ENCODE peak calls at places on chromosomes 16 and 17, in five cellular contexts. One of them, this sample, is unnamed.
A peak's percentile ranks its signal among the peaks of the same experiment; 100 is the strongest.

GRCh38 chr17:14775761-14776492 is 475.0 kb downstream of the HS3ST3B1 start:
- DNase-seq in GM13977: no peak
- DNase-seq in GM23338: no peak
- DNase-seq in endodermal cell: no peak
- DNase-seq in H9: no peak
- DNase-seq in this sample: no peak

GRCh38 chr17:74045608-74046007 is 157.9 kb upstream of the RPL38 start:
- DNase-seq in GM13977: no peak
- DNase-seq in GM23338: no peak
- DNase-seq in endodermal cell: peak; percentile 71
- DNase-seq in H9: peak; percentile 59
- DNase-seq in this sample: no peak

GRCh38 chr17:81921531-81921862 is 3.5 kb upstream of the SIRT7 start:
- DNase-seq in GM13977: no peak
- DNase-seq in GM23338: no peak
- DNase-seq in endodermal cell: no peak
- DNase-seq in H9: no peak
- DNase-seq in this sample: no peak

GRCh38 chr17:13635951-13636350 is 34.2 kb upstream of the HS3ST3A1 start:
- DNase-seq in GM13977: no peak
- DNase-seq in GM23338: no peak
- DNase-seq in endodermal cell: no peak
- DNase-seq in H9: no peak
- DNase-seq in this sample: no peak

GRCh38 chr17:12709063-12709462 is 43.4 kb downstream of the MYOCD start:
- DNase-seq in GM13977: no peak
- DNase-seq in GM23338: no peak
- DNase-seq in endodermal cell: no peak
- DNase-seq in H9: no peak
- DNase-seq in this sample: no peak

GRCh38 chr17:7296189-7296861 is 1.9 kb upstream of the YBX2 start:
- DNase-seq in GM13977: peak; percentile 89
- DNase-seq in GM23338: peak; percentile 94
- DNase-seq in endodermal cell: peak; percentile 98
- DNase-seq in H9: peak; percentile 96
- DNase-seq in this sample: peak; percentile 70

GRCh38 chr17:21263351-21263750 is 10.1 kb upstream of the NATD1 start:
- DNase-seq in GM13977: no peak
- DNase-seq in GM23338: no peak
- DNase-seq in endodermal cell: no peak
- DNase-seq in H9: no peak
- DNase-seq in this sample: no peak

GRCh38 chr17:45325810-45326209 is 9.0 kb upstream of the MAP3K14 start:
- DNase-seq in GM13977: no peak
- DNase-seq in GM23338: no peak
- DNase-seq in endodermal cell: peak; percentile 34
- DNase-seq in H9: peak; percentile 23
- DNase-seq in this sample: no peak

GRCh38 chr17:1360975-1361374 is 39.0 kb downstream of the YWHAE start:
- DNase-seq in GM13977: no peak
- DNase-seq in GM23338: peak; percentile 15
- DNase-seq in endodermal cell: no peak
- DNase-seq in H9: no peak
- DNase-seq in this sample: peak; percentile 48

GRCh38 chr17:59428896-59429460 is 97.5 kb downstream of the YPEL2 start:
- DNase-seq in GM13977: no peak
- DNase-seq in GM23338: no peak
- DNase-seq in endodermal cell: no peak
- DNase-seq in H9: no peak
- DNase-seq in this sample: no peak

GRCh38 chr17:77571562-77571981 is 386.9 kb upstream of the TNRC6C start:
- DNase-seq in GM13977: no peak
- DNase-seq in GM23338: no peak
- DNase-seq in endodermal cell: no peak
- DNase-seq in H9: no peak
- DNase-seq in this sample: peak; percentile 45

GRCh38 chr16:87715658-87716057 is 50.1 kb downstream of the KLHDC4 start:
- DNase-seq in GM13977: no peak
- DNase-seq in GM23338: no peak
- DNase-seq in endodermal cell: no peak
- DNase-seq in H9: no peak
- DNase-seq in this sample: no peak

GRCh38 chr16:13039526-13039925 is 138.1 kb downstream of the SHISA9 start:
- DNase-seq in GM13977: no peak
- DNase-seq in GM23338: no peak
- DNase-seq in endodermal cell: no peak
- DNase-seq in H9: no peak
- DNase-seq in this sample: no peak
- TF ChIP-seq CTCF in GM13977: no peak
- TF ChIP-seq CTCF in GM23338: no peak
- TF ChIP-seq CTCF in endodermal cell: no peak
- TF ChIP-seq CTCF in H9: no peak
- TF ChIP-seq CTCF in this sample: no peak

DNA sequence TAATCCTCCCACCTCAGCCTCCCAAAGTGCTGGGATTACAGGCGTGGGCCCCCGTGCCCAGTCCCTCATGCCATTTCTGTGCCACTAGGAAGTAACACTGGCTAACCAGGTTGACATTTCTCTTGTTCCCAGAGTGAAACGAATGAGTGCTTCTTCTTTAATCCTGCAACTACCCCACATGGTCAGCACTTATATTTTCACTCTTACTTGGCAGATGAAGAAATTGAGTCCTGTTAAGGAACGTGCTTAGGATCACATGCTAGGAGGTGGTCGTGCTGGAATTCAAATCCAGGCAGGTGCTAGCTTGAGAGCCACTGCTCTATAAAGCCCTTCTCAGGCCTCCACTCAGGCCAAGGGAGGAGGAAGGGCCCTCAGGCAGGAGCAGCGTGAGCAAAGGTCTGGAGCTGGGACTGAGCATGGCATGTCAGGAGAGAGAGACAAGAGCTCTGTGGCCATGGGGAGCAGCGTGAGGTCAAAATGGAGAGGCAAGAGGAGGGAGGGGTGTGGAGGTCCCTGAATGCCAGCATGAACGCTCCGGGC is 18.5 kb upstream of the RMI2 start:
- DNase-seq in GM13977: no peak
- DNase-seq in GM23338: no peak
- DNase-seq in endodermal cell: no peak
- DNase-seq in H9: no peak
- DNase-seq in this sample: no peak
- TF ChIP-seq CTCF in GM13977: peak; percentile 9
- TF ChIP-seq CTCF in GM23338: no peak
- TF ChIP-seq CTCF in endodermal cell: no peak
- TF ChIP-seq CTCF in H9: no peak
- TF ChIP-seq CTCF in this sample: no peak

DNA sequence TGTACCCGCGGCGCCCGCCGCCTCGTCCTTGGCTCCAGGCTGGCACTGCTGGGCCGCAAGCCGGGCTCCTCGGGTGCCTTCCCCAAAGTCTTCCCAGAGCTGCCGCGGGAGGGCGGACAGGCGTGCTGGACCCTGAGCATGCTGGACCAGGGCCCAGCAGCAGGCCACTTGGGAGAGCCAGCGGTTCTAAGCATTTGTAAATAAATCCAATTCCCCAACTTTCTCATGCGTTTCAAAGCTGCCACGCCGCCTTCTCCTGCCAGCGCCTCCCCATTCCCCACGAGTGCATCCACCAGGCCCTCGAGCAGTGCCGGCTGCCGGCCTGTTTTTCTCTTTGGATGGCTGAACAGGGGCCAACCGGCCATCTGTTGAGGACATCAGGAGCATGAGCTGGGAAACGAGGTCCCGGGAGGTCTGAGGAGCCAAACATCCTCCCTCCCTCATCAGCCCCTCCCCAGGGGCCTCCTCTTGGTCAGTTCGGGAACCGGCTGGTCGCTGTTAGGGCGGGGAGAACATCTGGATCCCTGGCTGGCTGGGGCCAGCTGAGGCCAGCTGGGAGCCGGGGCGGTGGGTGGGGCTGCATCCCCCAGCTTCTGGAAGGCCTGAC is 20.6 kb upstream of the PABPN1L start:
- DNase-seq in GM13977: no peak
- DNase-seq in GM23338: no peak
- DNase-seq in endodermal cell: no peak
- DNase-seq in H9: no peak
- DNase-seq in this sample: no peak
- TF ChIP-seq CTCF in GM13977: no peak
- TF ChIP-seq CTCF in GM23338: no peak
- TF ChIP-seq CTCF in endodermal cell: no peak
- TF ChIP-seq CTCF in H9: no peak
- TF ChIP-seq CTCF in this sample: no peak

DNA sequence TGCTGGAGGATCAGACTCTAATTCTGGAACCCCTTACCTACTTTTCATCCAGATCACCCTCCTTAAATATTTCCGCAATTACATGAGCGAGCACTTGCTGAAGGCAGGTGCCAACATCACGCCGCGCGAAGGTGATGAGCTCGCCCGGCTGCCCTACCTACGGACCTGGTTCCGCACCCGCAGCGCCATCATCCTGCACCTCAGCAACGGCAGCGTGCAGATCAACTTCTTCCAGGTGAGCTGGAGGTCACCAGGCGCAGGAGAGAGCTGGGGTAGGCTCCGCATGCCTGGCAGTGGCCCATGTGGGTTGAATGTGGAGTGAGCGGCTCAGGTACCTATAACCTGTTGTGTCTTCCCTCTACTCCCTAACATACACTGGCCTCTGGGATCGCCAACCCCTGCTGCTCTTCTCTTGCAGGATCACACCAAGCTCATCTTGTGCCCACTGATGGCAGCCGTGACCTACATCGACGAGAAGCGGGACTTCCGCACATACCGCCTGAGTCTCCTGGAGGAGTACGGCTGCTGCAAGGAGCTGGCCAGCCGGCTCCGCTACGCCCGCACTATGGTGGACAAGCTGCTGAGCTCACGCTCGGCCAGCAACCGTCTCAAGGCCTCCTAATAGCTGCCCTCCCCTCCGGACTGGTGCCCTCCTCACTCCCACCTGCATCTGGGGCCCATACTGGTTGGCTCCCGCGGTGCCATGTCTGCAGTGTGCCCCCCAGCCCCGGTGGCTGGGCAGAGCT is 10.9 kb downstream of the PLK1 start:
- DNase-seq in GM13977: no peak
- DNase-seq in GM23338: no peak
- DNase-seq in endodermal cell: no peak
- DNase-seq in H9: no peak
- DNase-seq in this sample: no peak
- TF ChIP-seq CTCF in GM13977: no peak
- TF ChIP-seq CTCF in GM23338: no peak
- TF ChIP-seq CTCF in endodermal cell: no peak
- TF ChIP-seq CTCF in H9: no peak
- TF ChIP-seq CTCF in this sample: no peak

GRCh38 chr16:35533683-35534082 is 2074.3 kb downstream of the TP53TG3F start:
- DNase-seq in GM13977: no peak
- DNase-seq in GM23338: no peak
- DNase-seq in endodermal cell: no peak
- DNase-seq in H9: no peak
- DNase-seq in this sample: no peak
- TF ChIP-seq CTCF in GM13977: no peak
- TF ChIP-seq CTCF in GM23338: no peak
- TF ChIP-seq CTCF in endodermal cell: no peak
- TF ChIP-seq CTCF in H9: no peak
- TF ChIP-seq CTCF in this sample: no peak

GRCh38 chr16:82936941-82937551 is 310.3 kb downstream of the CDH13 start:
- DNase-seq in GM13977: no peak
- DNase-seq in GM23338: no peak
- DNase-seq in endodermal cell: no peak
- DNase-seq in H9: no peak
- DNase-seq in this sample: no peak

GRCh38 chr16:82938108-82938507 is 311.3 kb downstream of the CDH13 start:
- DNase-seq in GM13977: no peak
- DNase-seq in GM23338: no peak
- DNase-seq in endodermal cell: peak; percentile 58
- DNase-seq in H9: no peak
- DNase-seq in this sample: no peak

DNA sequence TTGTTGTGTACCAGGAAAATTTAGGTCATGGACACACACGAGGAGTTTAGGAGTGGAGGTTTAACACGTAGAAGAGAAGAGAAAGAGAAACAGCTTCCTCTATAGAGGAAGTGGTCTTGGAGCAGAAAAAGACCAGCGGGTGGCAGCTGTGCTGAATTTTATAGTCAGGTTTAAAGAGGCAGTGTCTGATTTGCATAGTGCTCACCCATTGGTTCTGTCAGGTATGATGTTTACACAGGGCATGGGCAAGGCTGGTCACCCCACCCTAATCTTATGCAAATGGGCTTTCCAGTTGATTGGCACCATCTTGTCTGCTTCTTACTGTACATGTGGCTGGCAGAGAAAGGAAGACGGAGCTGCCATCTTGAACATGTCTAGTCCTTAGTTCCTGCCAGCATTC is 309.0 kb downstream of the CDH13 start:
- DNase-seq in GM13977: no peak
- DNase-seq in GM23338: no peak
- DNase-seq in endodermal cell: no peak
- DNase-seq in H9: no peak
- DNase-seq in this sample: no peak
- TF ChIP-seq CTCF in GM13977: no peak
- TF ChIP-seq CTCF in GM23338: no peak
- TF ChIP-seq CTCF in endodermal cell: no peak
- TF ChIP-seq CTCF in H9: no peak
- TF ChIP-seq CTCF in this sample: no peak

GRCh38 chr16:68825427-68825826 is 17.9 kb upstream of the TANGO6 start:
- DNase-seq in GM13977: no peak
- DNase-seq in GM23338: no peak
- DNase-seq in endodermal cell: no peak
- DNase-seq in H9: no peak
- DNase-seq in this sample: no peak
- TF ChIP-seq CTCF in GM13977: no peak
- TF ChIP-seq CTCF in GM23338: peak; percentile 37
- TF ChIP-seq CTCF in endodermal cell: peak; percentile 51
- TF ChIP-seq CTCF in H9: peak; percentile 35
- TF ChIP-seq CTCF in this sample: no peak